ENCODE peak calls at places on chromosomes 4 and X, in eight cellular contexts. One of them, this sample, is unnamed.

GRCh38 chr4:23999714-24000113 is 109.9 kb upstream of the PPARGC1A start:
- DNase-seq in tibial nerve: no peak
- DNase-seq in esophagus muscularis mucosa: no peak
- DNase-seq in right atrium auricular region: no peak
- DNase-seq in transverse colon: no peak
- DNase-seq in brain microvascular endothelial cell: no peak
- DNase-seq in DND-41: no peak
- DNase-seq in NB4: no peak
- DNase-seq in this sample: no peak

GRCh38 chr4:69546121-69546520 is 50.4 kb upstream of the UGT2B4 start:
- DNase-seq in esophagus muscularis mucosa: no peak
- DNase-seq in tibial nerve: no peak
- DNase-seq in brain microvascular endothelial cell: peak
- DNase-seq in right atrium auricular region: no peak
- DNase-seq in DND-41: no peak
- DNase-seq in NB4: peak
- DNase-seq in transverse colon: no peak
- DNase-seq in this sample: no peak

GRCh38 chrX:110082156-110082555 is 79.2 kb downstream of the TMEM164 start:
- DNase-seq in NB4: no peak
- DNase-seq in tibial nerve: no peak
- DNase-seq in esophagus muscularis mucosa: no peak
- DNase-seq in transverse colon: no peak
- DNase-seq in brain microvascular endothelial cell: peak
- DNase-seq in right atrium auricular region: no peak
- DNase-seq in DND-41: no peak
- DNase-seq in this sample: no peak

GRCh38 chrX:153925387-153925738 is 701 bp downstream of the ARHGAP4 start:
- DNase-seq in NB4: no peak
- DNase-seq in esophagus muscularis mucosa: no peak
- DNase-seq in brain microvascular endothelial cell: no peak
- DNase-seq in transverse colon: no peak
- DNase-seq in right atrium auricular region: no peak
- DNase-seq in DND-41: no peak
- DNase-seq in tibial nerve: no peak
- DNase-seq in this sample: no peak

GRCh38 chr4:83107636-83108035 is 6.9 kb downstream of the PLAC8 start:
- DNase-seq in tibial nerve: no peak
- DNase-seq in transverse colon: no peak
- DNase-seq in DND-41: no peak
- DNase-seq in right atrium auricular region: no peak
- DNase-seq in NB4: no peak
- DNase-seq in brain microvascular endothelial cell: no peak
- DNase-seq in esophagus muscularis mucosa: no peak
- DNase-seq in this sample: no peak

GRCh38 chr4:24260922-24261581 is 323.3 kb downstream of the DHX15 start:
- DNase-seq in transverse colon: no peak
- DNase-seq in brain microvascular endothelial cell: no peak
- DNase-seq in esophagus muscularis mucosa: no peak
- DNase-seq in tibial nerve: peak
- DNase-seq in NB4: no peak
- DNase-seq in right atrium auricular region: no peak
- DNase-seq in DND-41: no peak
- DNase-seq in this sample: no peak

GRCh38 chr4:948936-949300 is 16.7 kb downstream of the TMEM175 start:
- DNase-seq in transverse colon: no peak
- DNase-seq in NB4: no peak
- DNase-seq in tibial nerve: no peak
- DNase-seq in esophagus muscularis mucosa: no peak
- DNase-seq in brain microvascular endothelial cell: no peak
- DNase-seq in right atrium auricular region: no peak
- DNase-seq in DND-41: no peak
- DNase-seq in this sample: no peak

GRCh38 chr4:119647558-119647957 is 19.0 kb upstream of the PDE5A start:
- DNase-seq in DND-41: no peak
- DNase-seq in right atrium auricular region: no peak
- DNase-seq in NB4: no peak
- DNase-seq in esophagus muscularis mucosa: no peak
- DNase-seq in brain microvascular endothelial cell: peak
- DNase-seq in transverse colon: no peak
- DNase-seq in tibial nerve: no peak
- DNase-seq in this sample: no peak

GRCh38 chrX:12269484-12269883 is 131.2 kb downstream of the FRMPD4 start:
- DNase-seq in right atrium auricular region: no peak
- DNase-seq in DND-41: no peak
- DNase-seq in transverse colon: no peak
- DNase-seq in brain microvascular endothelial cell: no peak
- DNase-seq in tibial nerve: no peak
- DNase-seq in esophagus muscularis mucosa: no peak
- DNase-seq in NB4: peak
- DNase-seq in this sample: no peak

GRCh38 chr4:88225216-88226107 is 58.9 kb downstream of the PPM1K start:
- DNase-seq in NB4: no peak
- DNase-seq in transverse colon: no peak
- DNase-seq in right atrium auricular region: no peak
- DNase-seq in DND-41: no peak
- DNase-seq in brain microvascular endothelial cell: peak
- DNase-seq in esophagus muscularis mucosa: no peak
- DNase-seq in tibial nerve: no peak
- DNase-seq in this sample: no peak

GRCh38 chrX:121008920-121009319 is 23.4 kb upstream of the CT47A1 start:
- DNase-seq in tibial nerve: no peak
- DNase-seq in transverse colon: no peak
- DNase-seq in NB4: no peak
- DNase-seq in esophagus muscularis mucosa: no peak
- DNase-seq in right atrium auricular region: no peak
- DNase-seq in DND-41: no peak
- DNase-seq in brain microvascular endothelial cell: no peak
- DNase-seq in this sample: no peak

DNA sequence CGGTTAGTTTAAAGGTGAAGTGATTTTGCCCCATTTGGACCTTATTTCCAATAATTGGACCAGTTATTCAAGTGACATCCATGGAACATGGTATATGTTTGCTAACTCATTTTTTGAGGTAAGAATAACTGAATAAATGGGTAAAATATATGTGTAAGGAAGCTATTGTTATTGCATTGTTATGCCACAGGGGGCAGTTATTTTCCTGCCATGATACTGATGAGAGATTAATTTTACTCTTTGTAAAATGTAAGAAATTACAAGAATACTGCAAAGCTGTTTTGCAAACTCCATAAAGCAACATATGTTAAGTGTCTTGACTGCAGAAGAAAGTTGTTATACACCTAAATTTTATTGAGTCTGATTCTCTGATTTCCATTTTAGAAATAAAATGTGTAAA is 114.0 kb downstream of the IL1RAPL1 start:
- DNase-seq in NB4: no peak
- DNase-seq in esophagus muscularis mucosa: no peak
- DNase-seq in right atrium auricular region: no peak
- DNase-seq in brain microvascular endothelial cell: no peak
- DNase-seq in tibial nerve: no peak
- DNase-seq in transverse colon: no peak
- DNase-seq in DND-41: no peak
- DNase-seq in this sample: no peak
- TF ChIP-seq CTCF in NB4: no peak
- TF ChIP-seq CTCF in esophagus muscularis mucosa: no peak
- TF ChIP-seq CTCF in right atrium auricular region: no peak
- TF ChIP-seq CTCF in brain microvascular endothelial cell: no peak
- TF ChIP-seq CTCF in tibial nerve: no peak
- TF ChIP-seq CTCF in transverse colon: no peak
- TF ChIP-seq CTCF in DND-41: peak
- TF ChIP-seq CTCF in this sample: no peak

GRCh38 chr4:123746981-123747380 is 350.4 kb downstream of the SPRY1 start:
- DNase-seq in NB4: peak
- DNase-seq in brain microvascular endothelial cell: peak
- DNase-seq in tibial nerve: no peak
- DNase-seq in esophagus muscularis mucosa: no peak
- DNase-seq in right atrium auricular region: no peak
- DNase-seq in DND-41: no peak
- DNase-seq in transverse colon: no peak
- DNase-seq in this sample: no peak
- TF ChIP-seq CTCF in NB4: no peak
- TF ChIP-seq CTCF in brain microvascular endothelial cell: peak
- TF ChIP-seq CTCF in tibial nerve: no peak
- TF ChIP-seq CTCF in esophagus muscularis mucosa: no peak
- TF ChIP-seq CTCF in right atrium auricular region: no peak
- TF ChIP-seq CTCF in DND-41: no peak
- TF ChIP-seq CTCF in transverse colon: no peak
- TF ChIP-seq CTCF in this sample: no peak

GRCh38 chrX:111167334-111167733 is 71.3 kb downstream of the PAK3 start:
- DNase-seq in esophagus muscularis mucosa: no peak
- DNase-seq in tibial nerve: no peak
- DNase-seq in right atrium auricular region: no peak
- DNase-seq in brain microvascular endothelial cell: no peak
- DNase-seq in NB4: peak
- DNase-seq in transverse colon: no peak
- DNase-seq in DND-41: no peak
- DNase-seq in this sample: no peak

GRCh38 chrX:111169141-111169540 is 73.2 kb downstream of the PAK3 start:
- DNase-seq in tibial nerve: no peak
- DNase-seq in right atrium auricular region: no peak
- DNase-seq in brain microvascular endothelial cell: no peak
- DNase-seq in NB4: no peak
- DNase-seq in transverse colon: no peak
- DNase-seq in esophagus muscularis mucosa: no peak
- DNase-seq in DND-41: no peak
- DNase-seq in this sample: no peak

GRCh38 chrX:111165902-111166301 is 69.9 kb downstream of the PAK3 start:
- DNase-seq in brain microvascular endothelial cell: no peak
- DNase-seq in DND-41: no peak
- DNase-seq in transverse colon: no peak
- DNase-seq in NB4: no peak
- DNase-seq in right atrium auricular region: no peak
- DNase-seq in tibial nerve: no peak
- DNase-seq in esophagus muscularis mucosa: no peak
- DNase-seq in this sample: no peak

GRCh38 chrX:111170017-111170416 is 74.0 kb downstream of the PAK3 start:
- DNase-seq in tibial nerve: no peak
- DNase-seq in NB4: peak
- DNase-seq in transverse colon: no peak
- DNase-seq in esophagus muscularis mucosa: no peak
- DNase-seq in right atrium auricular region: no peak
- DNase-seq in DND-41: no peak
- DNase-seq in brain microvascular endothelial cell: no peak
- DNase-seq in this sample: no peak

DNA sequence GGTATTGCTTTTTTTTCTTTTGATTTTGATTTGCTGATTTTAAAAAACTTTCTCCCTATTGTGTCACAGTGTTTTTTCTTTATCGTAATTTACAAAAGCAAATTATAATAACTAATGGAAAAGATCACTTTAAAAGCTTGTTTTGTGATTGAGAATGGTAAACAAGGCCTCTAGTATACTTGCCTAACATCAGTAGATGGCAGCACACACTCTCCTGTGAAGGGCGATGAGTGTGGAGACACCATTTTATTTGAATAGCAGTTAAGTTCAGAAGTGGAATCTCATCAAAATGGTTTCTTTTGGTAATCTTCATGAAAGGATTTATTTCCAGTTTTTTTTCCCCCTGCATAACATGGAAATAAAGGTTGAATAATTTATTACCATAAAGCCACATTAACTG is 72.3 kb downstream of the PAK3 start:
- DNase-seq in esophagus muscularis mucosa: no peak
- DNase-seq in transverse colon: no peak
- DNase-seq in tibial nerve: no peak
- DNase-seq in brain microvascular endothelial cell: no peak
- DNase-seq in NB4: peak
- DNase-seq in right atrium auricular region: no peak
- DNase-seq in DND-41: no peak
- DNase-seq in this sample: no peak
- TF ChIP-seq CTCF in esophagus muscularis mucosa: no peak
- TF ChIP-seq CTCF in transverse colon: no peak
- TF ChIP-seq CTCF in tibial nerve: no peak
- TF ChIP-seq CTCF in brain microvascular endothelial cell: peak
- TF ChIP-seq CTCF in NB4: peak
- TF ChIP-seq CTCF in right atrium auricular region: no peak
- TF ChIP-seq CTCF in DND-41: peak
- TF ChIP-seq CTCF in this sample: no peak

DNA sequence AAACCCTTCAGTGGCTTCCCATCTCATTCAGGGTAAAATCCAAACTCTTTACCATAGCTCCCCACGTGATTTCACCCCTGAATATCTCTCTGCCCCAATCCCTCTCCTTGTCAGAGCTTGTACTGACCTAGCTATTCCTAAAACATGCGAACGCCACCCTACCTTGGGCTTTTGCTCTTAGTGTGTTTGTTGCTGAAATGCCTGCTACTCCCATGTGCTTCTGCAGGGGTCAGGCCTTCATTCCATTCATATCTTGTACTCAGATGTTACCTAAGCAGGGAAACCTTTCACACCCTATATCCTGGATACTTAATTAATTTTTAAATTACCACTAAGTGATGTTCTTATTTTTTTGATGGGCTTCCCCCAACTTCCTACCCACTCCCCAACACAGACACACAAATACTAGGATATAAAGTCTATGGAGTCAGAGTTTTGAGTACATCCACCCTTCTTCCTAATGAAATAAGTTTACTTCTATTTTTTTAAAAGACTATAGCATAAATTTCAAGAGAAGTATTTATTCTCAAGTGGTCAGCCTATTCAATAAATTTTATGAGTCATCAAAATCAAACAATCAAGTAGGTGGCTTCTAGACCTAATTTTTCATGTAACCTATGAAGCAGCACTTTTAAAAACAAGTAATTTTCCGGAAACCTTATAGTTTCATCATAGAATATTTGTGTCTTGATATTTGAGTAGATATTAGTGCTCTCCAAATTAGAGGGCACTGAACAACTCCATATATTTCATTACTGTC is 189.4 kb downstream of the RAPGEF2 start:
- DNase-seq in NB4: no peak
- DNase-seq in right atrium auricular region: no peak
- DNase-seq in brain microvascular endothelial cell: no peak
- DNase-seq in transverse colon: no peak
- DNase-seq in tibial nerve: no peak
- DNase-seq in esophagus muscularis mucosa: no peak
- DNase-seq in DND-41: no peak
- DNase-seq in this sample: no peak
- TF ChIP-seq CTCF in NB4: no peak
- TF ChIP-seq CTCF in right atrium auricular region: no peak
- TF ChIP-seq CTCF in brain microvascular endothelial cell: peak
- TF ChIP-seq CTCF in transverse colon: no peak
- TF ChIP-seq CTCF in tibial nerve: no peak
- TF ChIP-seq CTCF in esophagus muscularis mucosa: no peak
- TF ChIP-seq CTCF in DND-41: no peak
- TF ChIP-seq CTCF in this sample: no peak

DNA sequence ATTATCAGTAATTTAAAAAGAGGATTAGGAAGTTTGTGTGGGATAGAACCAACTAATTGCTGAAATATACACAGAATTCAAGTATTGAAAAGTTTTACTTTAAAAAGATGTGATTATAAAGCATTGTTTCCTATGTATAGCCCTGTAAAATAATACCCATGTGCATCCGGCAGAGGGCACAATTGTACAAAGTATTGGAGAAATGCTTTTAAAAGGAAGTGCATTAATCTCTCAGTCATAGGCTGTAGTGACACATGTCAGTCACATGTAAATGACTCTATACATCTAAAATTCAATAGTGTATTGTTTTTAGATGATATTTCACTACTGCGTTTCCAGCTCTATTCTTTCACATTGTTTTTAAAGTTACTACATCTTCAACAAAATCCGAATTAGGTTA is 9.7 kb upstream of the GEMIN8 start:
- DNase-seq in brain microvascular endothelial cell: peak
- DNase-seq in NB4: peak
- DNase-seq in tibial nerve: peak
- DNase-seq in right atrium auricular region: no peak
- DNase-seq in transverse colon: peak
- DNase-seq in DND-41: peak
- DNase-seq in esophagus muscularis mucosa: no peak
- DNase-seq in this sample: no peak
- TF ChIP-seq CTCF in brain microvascular endothelial cell: peak
- TF ChIP-seq CTCF in NB4: peak
- TF ChIP-seq CTCF in tibial nerve: peak
- TF ChIP-seq CTCF in right atrium auricular region: peak
- TF ChIP-seq CTCF in transverse colon: peak
- TF ChIP-seq CTCF in DND-41: peak
- TF ChIP-seq CTCF in esophagus muscularis mucosa: peak
- TF ChIP-seq CTCF in this sample: no peak

This sample was measured in activated B cell treated with CpG ODN at 0.5 μM for 24 hours.